ENCODE peak calls at places on chromosomes 11 and 22, in five cellular contexts. I is CD8-positive, alpha-beta T cell; Z is gastrocnemius medialis; P is hepatocyte; A is GM23338. H is an unnamed sample. For H3K4me1, the result is how much of the 10 kb centered on the place peaks cover.

GRCh38 chr22:40728731-40729189 is 49.5 kb downstream of the MCHR1 start:
- DNase-seq in I (peak), Z (no peak), P (peak), A (no peak), H (no peak)

GRCh38 chr22:42202669-42203068 is 67.8 kb downstream of the TCF20 start:
- DNase-seq in I (peak), Z (no peak), P (no peak), A (no peak), H (no peak)

GRCh38 chr22:48105254-48105653 is 1342.8 kb downstream of the TBC1D22A start:
- DNase-seq in I (no peak), Z (no peak), P (no peak), A (peak), H (no peak)

GRCh38 chr11:33444835-33445594 is 187.8 kb downstream of the HIPK3 start:
- DNase-seq in I (no peak), Z (no peak), P (no peak), A (no peak), H (no peak)

GRCh38 chr22:43420991-43421665 is 9.3 kb downstream of the MPPED1 start:
- DNase-seq in I (no peak), Z (no peak), P (no peak), A (no peak), H (no peak)

GRCh38 chr11:130295657-130296056 is 19.1 kb downstream of the ZBTB44 start:
- DNase-seq in I (no peak), Z (no peak), P (no peak), A (peak), H (no peak)

GRCh38 chr11:78080818-78081495 is 1.3 kb upstream of the NDUFC2 start:
- DNase-seq in I (no peak), Z (no peak), P (no peak), A (peak), H (no peak)

GRCh38 chr11:122709042-122709760 is 53.7 kb downstream of the UBASH3B start:
- DNase-seq in I (no peak), Z (no peak), P (no peak), A (no peak), H (no peak)

GRCh38 chr22:29331658-29332300 is 16.3 kb upstream of the RASL10A start:
- DNase-seq in I (no peak), Z (no peak), P (no peak), A (no peak), H (no peak)

GRCh38 chr22:36461665-36462474 is 19.6 kb downstream of the TXN2 start:
- DNase-seq in I (no peak), Z (peak), P (peak), A (peak), H (peak)

GRCh38 chr11:41716862-41717261 is 257.4 kb upstream of the LRRC4C start:
- DNase-seq in I (no peak), Z (no peak), P (no peak), A (no peak), H (no peak)

GRCh38 chr11:65895482-65895981 is 4.7 kb downstream of the FOSL1 start:
- DNase-seq in I (no peak), Z (no peak), P (no peak), A (no peak), H (no peak)

GRCh38 chr11:120146413-120147093 is 8.6 kb upstream of the TRIM29 start:
- DNase-seq in I (no peak), Z (no peak), P (no peak), A (no peak), H (no peak)

GRCh38 chr22:30876221-30876751 is 92.3 kb downstream of the MORC2 start:
- DNase-seq in I (no peak), Z (no peak), P (no peak), A (no peak), H (no peak)

GRCh38 chr11:61814242-61814957 is 2.4 kb downstream of the FADS1 start:
- DNase-seq in I (no peak), Z (no peak), P (peak), A (peak), H (no peak)
- TF ChIP-seq CTCF in I (no peak), Z (no peak), P (no peak), A (no peak), H (no peak)

DNA sequence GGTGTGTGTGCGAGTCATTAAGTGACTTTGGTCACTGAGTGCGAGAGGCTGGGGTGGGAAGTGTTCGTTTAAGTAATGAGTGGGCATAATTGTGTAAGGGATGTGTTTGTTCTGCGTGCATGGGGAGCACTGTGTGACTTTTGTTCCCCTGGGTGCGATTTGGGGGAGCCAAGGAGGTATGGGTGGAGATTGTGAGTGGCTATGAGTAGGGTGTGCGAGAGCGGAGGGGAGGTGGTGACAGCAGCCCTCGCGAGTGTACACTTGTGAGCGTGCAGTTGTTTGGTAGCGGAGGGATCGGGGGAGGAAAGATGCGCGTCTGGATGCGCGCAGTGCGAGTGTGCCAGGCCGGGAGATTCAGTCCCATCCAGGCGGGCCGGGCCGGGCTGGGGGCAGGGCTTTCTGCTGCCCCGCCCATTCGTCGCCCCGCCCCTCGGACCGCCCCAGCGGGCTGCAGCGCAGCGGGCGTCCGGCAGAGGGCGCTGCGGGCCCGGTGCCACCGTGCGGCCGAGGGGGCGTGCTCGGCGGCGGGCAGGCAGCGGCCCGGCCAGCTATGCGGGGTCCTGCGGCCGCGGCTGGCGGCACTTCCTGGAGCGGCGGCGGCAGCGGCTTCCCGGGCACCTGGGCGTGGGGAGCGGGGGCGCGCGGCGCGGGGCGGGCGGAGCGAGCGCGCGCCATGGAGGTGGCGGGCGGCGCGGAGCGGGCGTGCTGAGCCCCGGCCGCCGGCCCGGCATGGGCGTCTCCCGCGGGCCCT is at the start of gene DGKZ:
- DNase-seq in I (peak), Z (peak), P (peak), A (peak), H (peak)
- H3K4me1 ChIP-seq in I (half or more), Z (under half), P (under half), A (half or more), H (half or more)

DNA sequence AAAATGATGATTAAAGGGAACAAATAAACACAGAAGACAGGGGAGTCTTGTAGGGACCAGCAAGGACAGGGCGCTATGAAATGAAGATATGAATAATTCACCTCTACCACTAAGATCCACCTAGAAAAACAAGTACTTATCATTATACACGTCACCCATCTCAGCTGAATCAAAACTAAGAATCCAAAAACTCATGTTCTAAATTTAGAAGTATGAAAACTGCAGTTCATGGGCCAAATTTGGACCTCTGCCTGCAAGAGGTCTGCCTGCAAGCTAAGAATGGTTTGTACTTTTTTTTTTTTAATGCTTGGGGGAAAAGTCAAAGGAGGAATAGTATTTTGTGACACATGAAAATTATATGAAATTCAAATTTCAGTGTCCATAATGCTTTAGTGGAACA is 11.9 kb downstream of the PLAAT3 start:
- DNase-seq in I (no peak), Z (no peak), P (no peak), A (no peak), H (no peak)
- H3K27ac ChIP-seq in I (no peak), Z (peak), P (no peak), A (no peak), H (peak)

GRCh38 chr11:44556735-44557409 is 8.6 kb upstream of the CD82 start:
- DNase-seq in I (peak), Z (peak), P (peak), A (peak), H (peak)
- TF ChIP-seq CTCF in I (peak), Z (peak), P (peak), A (peak), H (peak)